ENCODE peak calls at places on chromosomes 13 and 19, in ten cellular contexts. One of them, this sample, is unnamed.

GRCh38 chr19:29779921-29780320 is 31.9 kb upstream of the CCNE1 start:
- DNase-seq in OCI-LY7: peak
- DNase-seq in lower leg skin: no peak
- DNase-seq in cardiac muscle cell: peak
- DNase-seq in CD8-positive, alpha-beta T cell: no peak
- DNase-seq in uterus: no peak
- DNase-seq in cardiac fibroblast: no peak
- DNase-seq in AG04450: no peak
- DNase-seq in lung: no peak
- DNase-seq in astrocyte of the spinal cord: no peak
- DNase-seq in this sample: peak

GRCh38 chr19:37718357-37718756 is 1.2 kb downstream of the ZNF607 start:
- DNase-seq in OCI-LY7: peak
- DNase-seq in lower leg skin: no peak
- DNase-seq in cardiac muscle cell: peak
- DNase-seq in CD8-positive, alpha-beta T cell: no peak
- DNase-seq in uterus: no peak
- DNase-seq in cardiac fibroblast: no peak
- DNase-seq in AG04450: no peak
- DNase-seq in lung: no peak
- DNase-seq in astrocyte of the spinal cord: no peak
- DNase-seq in this sample: no peak

GRCh38 chr13:113109151-113110047 is 3.8 kb downstream of the F7 start:
- DNase-seq in OCI-LY7: no peak
- DNase-seq in lower leg skin: peak
- DNase-seq in cardiac muscle cell: no peak
- DNase-seq in CD8-positive, alpha-beta T cell: no peak
- DNase-seq in uterus: no peak
- DNase-seq in cardiac fibroblast: no peak
- DNase-seq in AG04450: no peak
- DNase-seq in lung: no peak
- DNase-seq in astrocyte of the spinal cord: no peak
- DNase-seq in this sample: no peak

GRCh38 chr19:43765109-43765876 is 10.5 kb upstream of the SMG9 start:
- DNase-seq in OCI-LY7: peak
- DNase-seq in lower leg skin: peak
- DNase-seq in cardiac muscle cell: no peak
- DNase-seq in CD8-positive, alpha-beta T cell: no peak
- DNase-seq in uterus: peak
- DNase-seq in cardiac fibroblast: peak
- DNase-seq in AG04450: peak
- DNase-seq in lung: no peak
- DNase-seq in astrocyte of the spinal cord: peak
- DNase-seq in this sample: peak

GRCh38 chr19:45528744-45529453 is 21.6 kb downstream of the VASP start:
- DNase-seq in OCI-LY7: no peak
- DNase-seq in lower leg skin: no peak
- DNase-seq in cardiac muscle cell: peak
- DNase-seq in CD8-positive, alpha-beta T cell: no peak
- DNase-seq in uterus: no peak
- DNase-seq in cardiac fibroblast: peak
- DNase-seq in AG04450: no peak
- DNase-seq in lung: peak
- DNase-seq in astrocyte of the spinal cord: peak
- DNase-seq in this sample: no peak

GRCh38 chr19:56091751-56092546 is 29.1 kb downstream of the ZNF787 start:
- DNase-seq in OCI-LY7: no peak
- DNase-seq in lower leg skin: no peak
- DNase-seq in cardiac muscle cell: no peak
- DNase-seq in CD8-positive, alpha-beta T cell: no peak
- DNase-seq in uterus: no peak
- DNase-seq in cardiac fibroblast: no peak
- DNase-seq in AG04450: no peak
- DNase-seq in lung: no peak
- DNase-seq in astrocyte of the spinal cord: no peak
- DNase-seq in this sample: no peak

GRCh38 chr19:6108721-6109633 is 1.3 kb downstream of the RFX2 start:
- DNase-seq in OCI-LY7: peak
- DNase-seq in lower leg skin: peak
- DNase-seq in cardiac muscle cell: no peak
- DNase-seq in CD8-positive, alpha-beta T cell: peak
- DNase-seq in uterus: peak
- DNase-seq in cardiac fibroblast: peak
- DNase-seq in AG04450: no peak
- DNase-seq in lung: peak
- DNase-seq in astrocyte of the spinal cord: peak
- DNase-seq in this sample: peak

GRCh38 chr13:29362849-29363604 is 232.5 kb downstream of the SLC7A1 start:
- DNase-seq in OCI-LY7: peak
- DNase-seq in lower leg skin: no peak
- DNase-seq in cardiac muscle cell: peak
- DNase-seq in CD8-positive, alpha-beta T cell: no peak
- DNase-seq in uterus: peak
- DNase-seq in cardiac fibroblast: peak
- DNase-seq in AG04450: peak
- DNase-seq in lung: no peak
- DNase-seq in astrocyte of the spinal cord: peak
- DNase-seq in this sample: peak

GRCh38 chr19:1985588-1986356 is 29.7 kb downstream of the BTBD2 start:
- DNase-seq in OCI-LY7: no peak
- DNase-seq in lower leg skin: no peak
- DNase-seq in cardiac muscle cell: no peak
- DNase-seq in CD8-positive, alpha-beta T cell: no peak
- DNase-seq in uterus: no peak
- DNase-seq in cardiac fibroblast: no peak
- DNase-seq in AG04450: no peak
- DNase-seq in lung: no peak
- DNase-seq in astrocyte of the spinal cord: no peak
- DNase-seq in this sample: no peak

DNA sequence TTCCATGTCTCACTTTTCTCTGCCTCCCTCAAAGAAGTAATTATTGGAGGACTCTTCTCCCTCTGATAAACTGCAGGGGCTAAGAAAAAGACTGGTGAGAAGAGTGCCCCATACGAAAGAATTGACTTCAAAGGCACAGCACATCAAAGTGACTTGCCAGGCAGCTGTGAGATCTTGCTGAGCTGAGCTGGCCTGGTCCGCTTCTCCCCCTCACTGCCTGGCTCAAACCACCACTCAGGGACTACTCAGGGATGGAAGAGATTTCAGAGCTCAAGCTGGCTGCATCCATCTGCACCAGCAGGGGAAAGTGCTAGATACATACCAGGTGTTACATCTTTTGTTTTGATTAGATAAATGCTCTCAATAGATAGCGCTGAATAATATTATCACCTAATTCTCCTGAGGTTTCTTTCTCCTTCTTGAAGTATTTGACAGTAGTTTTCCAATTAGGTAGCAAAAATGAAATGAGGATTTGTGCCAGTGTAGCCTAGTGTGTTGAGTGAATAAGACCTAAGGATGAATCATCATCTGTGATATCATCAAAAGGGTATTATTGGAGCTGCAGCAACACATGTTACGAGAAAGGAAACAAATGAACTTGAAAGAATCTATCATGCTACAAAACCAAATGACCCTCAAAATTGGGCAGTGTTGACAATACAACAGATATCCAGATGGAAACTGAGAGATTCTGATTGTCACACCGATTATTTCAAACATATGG is 379.8 kb downstream of the TBC1D4 start:
- DNase-seq in OCI-LY7: no peak
- DNase-seq in lower leg skin: no peak
- DNase-seq in cardiac muscle cell: peak
- DNase-seq in CD8-positive, alpha-beta T cell: no peak
- DNase-seq in uterus: no peak
- DNase-seq in cardiac fibroblast: no peak
- DNase-seq in AG04450: no peak
- DNase-seq in lung: no peak
- DNase-seq in astrocyte of the spinal cord: peak
- DNase-seq in this sample: no peak
- TF ChIP-seq CTCF in OCI-LY7: no peak
- TF ChIP-seq CTCF in lower leg skin: no peak
- TF ChIP-seq CTCF in cardiac muscle cell: no peak
- TF ChIP-seq CTCF in CD8-positive, alpha-beta T cell: no peak
- TF ChIP-seq CTCF in uterus: no peak
- TF ChIP-seq CTCF in cardiac fibroblast: no peak
- TF ChIP-seq CTCF in AG04450: no peak
- TF ChIP-seq CTCF in lung: no peak
- TF ChIP-seq CTCF in astrocyte of the spinal cord: no peak
- TF ChIP-seq CTCF in this sample: no peak

DNA sequence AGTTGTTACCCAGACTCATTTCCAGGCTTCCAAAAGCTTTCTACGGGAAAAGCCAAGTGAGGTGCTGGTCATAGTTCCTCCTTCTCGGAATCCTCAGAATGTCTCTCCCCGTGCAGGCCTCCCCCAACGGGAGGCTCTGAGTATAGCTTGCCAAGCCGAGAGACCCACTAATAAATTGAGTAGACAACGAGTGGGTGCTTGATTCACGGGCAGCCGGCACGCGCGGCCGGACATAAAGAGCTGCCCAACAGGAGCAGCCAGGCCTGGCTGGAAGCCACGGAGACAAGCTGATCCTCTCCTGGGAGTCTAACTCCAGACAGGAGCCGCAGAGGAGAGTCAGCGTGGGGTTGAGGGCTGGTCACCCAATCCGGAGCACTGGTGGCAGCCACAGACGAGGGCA is 43.4 kb upstream of the MEDAG start:
- DNase-seq in OCI-LY7: no peak
- DNase-seq in lower leg skin: peak
- DNase-seq in cardiac muscle cell: no peak
- DNase-seq in CD8-positive, alpha-beta T cell: no peak
- DNase-seq in uterus: peak
- DNase-seq in cardiac fibroblast: peak
- DNase-seq in AG04450: no peak
- DNase-seq in lung: no peak
- DNase-seq in astrocyte of the spinal cord: peak
- DNase-seq in this sample: no peak
- H3K4me3 ChIP-seq in OCI-LY7: no peak
- H3K4me3 ChIP-seq in lower leg skin: no peak
- H3K4me3 ChIP-seq in cardiac muscle cell: no peak
- H3K4me3 ChIP-seq in CD8-positive, alpha-beta T cell: no peak
- H3K4me3 ChIP-seq in uterus: no peak
- H3K4me3 ChIP-seq in cardiac fibroblast: no peak
- H3K4me3 ChIP-seq in AG04450: no peak
- H3K4me3 ChIP-seq in lung: no peak
- H3K4me3 ChIP-seq in astrocyte of the spinal cord: no peak
- H3K4me3 ChIP-seq in this sample: no peak

GRCh38 chr19:50290011-50290410 is 39.2 kb downstream of the KCNC3 start:
- DNase-seq in OCI-LY7: no peak
- DNase-seq in lower leg skin: no peak
- DNase-seq in cardiac muscle cell: no peak
- DNase-seq in CD8-positive, alpha-beta T cell: no peak
- DNase-seq in uterus: no peak
- DNase-seq in cardiac fibroblast: no peak
- DNase-seq in AG04450: no peak
- DNase-seq in lung: no peak
- DNase-seq in astrocyte of the spinal cord: no peak
- DNase-seq in this sample: no peak
- TF ChIP-seq CTCF in OCI-LY7: no peak
- TF ChIP-seq CTCF in lower leg skin: no peak
- TF ChIP-seq CTCF in cardiac muscle cell: no peak
- TF ChIP-seq CTCF in CD8-positive, alpha-beta T cell: no peak
- TF ChIP-seq CTCF in uterus: no peak
- TF ChIP-seq CTCF in cardiac fibroblast: no peak
- TF ChIP-seq CTCF in AG04450: no peak
- TF ChIP-seq CTCF in lung: no peak
- TF ChIP-seq CTCF in astrocyte of the spinal cord: no peak
- TF ChIP-seq CTCF in this sample: no peak

DNA sequence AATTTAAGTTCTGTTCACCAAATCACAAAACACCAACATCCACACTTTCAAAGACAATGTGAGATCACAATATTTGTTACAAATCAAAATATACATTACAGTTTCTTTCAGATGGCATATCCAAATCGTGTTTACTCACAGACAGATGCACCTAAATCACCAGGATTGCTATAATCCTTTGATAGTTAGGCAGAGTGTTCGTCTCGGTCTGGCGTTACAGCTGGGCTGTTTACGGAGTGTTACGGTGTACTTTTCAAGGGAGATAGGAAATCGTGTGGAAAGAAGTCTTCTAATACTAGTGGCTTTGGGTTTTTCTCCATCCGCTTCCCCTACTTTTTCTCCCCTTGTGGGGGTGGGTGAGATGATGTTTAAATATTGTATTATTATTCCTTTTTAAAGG is 1.9 kb downstream of the MAB21L1 start:
- DNase-seq in OCI-LY7: no peak
- DNase-seq in lower leg skin: no peak
- DNase-seq in cardiac muscle cell: peak
- DNase-seq in CD8-positive, alpha-beta T cell: no peak
- DNase-seq in uterus: no peak
- DNase-seq in cardiac fibroblast: no peak
- DNase-seq in AG04450: no peak
- DNase-seq in lung: no peak
- DNase-seq in astrocyte of the spinal cord: peak
- DNase-seq in this sample: no peak
- H3K4me3 ChIP-seq in OCI-LY7: no peak
- H3K4me3 ChIP-seq in lower leg skin: no peak
- H3K4me3 ChIP-seq in cardiac muscle cell: no peak
- H3K4me3 ChIP-seq in CD8-positive, alpha-beta T cell: no peak
- H3K4me3 ChIP-seq in uterus: no peak
- H3K4me3 ChIP-seq in cardiac fibroblast: peak
- H3K4me3 ChIP-seq in AG04450: no peak
- H3K4me3 ChIP-seq in lung: no peak
- H3K4me3 ChIP-seq in astrocyte of the spinal cord: peak
- H3K4me3 ChIP-seq in this sample: no peak

This sample was measured in GM12865.